ENCODE peak calls at places on chromosomes 7 and 10, in five cellular contexts. One of them, this sample, is unnamed.

GRCh38 chr7:30321089-30321991 is 36.9 kb downstream of the ZNRF2 start:
- DNase-seq in hepatocyte: no peak
- DNase-seq in GM12878: peak
- DNase-seq in PC-9: no peak
- DNase-seq in PC-3: no peak
- DNase-seq in this sample: peak

GRCh38 chr10:52879181-52879607 is 106.6 kb upstream of the MBL2 start:
- DNase-seq in hepatocyte: no peak
- DNase-seq in PC-3: peak
- DNase-seq in PC-9: no peak
- DNase-seq in GM12878: no peak
- DNase-seq in this sample: peak

GRCh38 chr7:129530881-129531391 is 28.6 kb downstream of the SMKR1 start:
- DNase-seq in GM12878: no peak
- DNase-seq in PC-9: peak
- DNase-seq in hepatocyte: peak
- DNase-seq in PC-3: peak
- DNase-seq in this sample: peak

GRCh38 chr10:11154809-11155208 is 137.1 kb downstream of the CELF2 start:
- DNase-seq in GM12878: no peak
- DNase-seq in PC-3: no peak
- DNase-seq in hepatocyte: no peak
- DNase-seq in PC-9: no peak
- DNase-seq in this sample: peak

GRCh38 chr10:47318706-47319105 is 3.5 kb upstream of the GDF2 start:
- DNase-seq in PC-9: no peak
- DNase-seq in GM12878: no peak
- DNase-seq in PC-3: peak
- DNase-seq in hepatocyte: no peak
- DNase-seq in this sample: no peak

GRCh38 chr7:141103847-141104429 is 30.1 kb downstream of the TMEM178B start:
- DNase-seq in PC-9: no peak
- DNase-seq in GM12878: no peak
- DNase-seq in hepatocyte: no peak
- DNase-seq in PC-3: no peak
- DNase-seq in this sample: no peak

GRCh38 chr7:40827217-40828085 is 692.6 kb downstream of the SUGCT start:
- DNase-seq in PC-9: no peak
- DNase-seq in GM12878: no peak
- DNase-seq in PC-3: no peak
- DNase-seq in hepatocyte: peak
- DNase-seq in this sample: peak

GRCh38 chr10:70391654-70392053 is 9.2 kb upstream of the LRRC20 start:
- DNase-seq in GM12878: no peak
- DNase-seq in PC-3: no peak
- DNase-seq in hepatocyte: no peak
- DNase-seq in PC-9: no peak
- DNase-seq in this sample: no peak

GRCh38 chr10:59557052-59557451 is 152.6 kb downstream of the SLC16A9 start:
- DNase-seq in PC-9: no peak
- DNase-seq in hepatocyte: no peak
- DNase-seq in PC-3: no peak
- DNase-seq in GM12878: no peak
- DNase-seq in this sample: no peak

GRCh38 chr7:116738378-116738777 is 66.4 kb downstream of the MET start:
- DNase-seq in hepatocyte: no peak
- DNase-seq in GM12878: no peak
- DNase-seq in PC-9: no peak
- DNase-seq in PC-3: no peak
- DNase-seq in this sample: no peak

GRCh38 chr10:30436200-30436599 is 2.2 kb downstream of the MAP3K8 start:
- DNase-seq in PC-9: peak
- DNase-seq in PC-3: peak
- DNase-seq in hepatocyte: peak
- DNase-seq in GM12878: no peak
- DNase-seq in this sample: peak

GRCh38 chr7:8035647-8036518 is 67.3 kb downstream of the GLCCI1 start:
- DNase-seq in hepatocyte: peak
- DNase-seq in GM12878: peak
- DNase-seq in PC-9: no peak
- DNase-seq in PC-3: peak
- DNase-seq in this sample: peak

GRCh38 chr7:34612671-34613070 is 45.3 kb upstream of the NPSR1 start:
- DNase-seq in PC-9: no peak
- DNase-seq in PC-3: no peak
- DNase-seq in hepatocyte: peak
- DNase-seq in GM12878: no peak
- DNase-seq in this sample: peak

GRCh38 chr7:131829911-131830310 is 273.5 kb upstream of the PODXL start:
- DNase-seq in PC-3: no peak
- DNase-seq in PC-9: no peak
- DNase-seq in hepatocyte: peak
- DNase-seq in GM12878: no peak
- DNase-seq in this sample: peak

GRCh38 chr7:25073451-25073850 is 51.6 kb downstream of the CYCS start:
- DNase-seq in hepatocyte: peak
- DNase-seq in PC-9: no peak
- DNase-seq in PC-3: no peak
- DNase-seq in GM12878: no peak
- DNase-seq in this sample: peak

GRCh38 chr7:40714338-40715052 is 579.7 kb downstream of the SUGCT start:
- DNase-seq in PC-3: no peak
- DNase-seq in PC-9: no peak
- DNase-seq in GM12878: no peak
- DNase-seq in hepatocyte: no peak
- DNase-seq in this sample: peak

GRCh38 chr10:3951993-3952392 is 167.0 kb upstream of the KLF6 start:
- DNase-seq in hepatocyte: no peak
- DNase-seq in PC-3: no peak
- DNase-seq in GM12878: no peak
- DNase-seq in PC-9: no peak
- DNase-seq in this sample: no peak

GRCh38 chr10:114140036-114140435 is 34.0 kb downstream of the CCDC186 start:
- DNase-seq in hepatocyte: no peak
- DNase-seq in PC-3: no peak
- DNase-seq in GM12878: no peak
- DNase-seq in PC-9: no peak
- DNase-seq in this sample: no peak

GRCh38 chr7:54242776-54243175 is 299.4 kb upstream of the VSTM2A start:
- DNase-seq in hepatocyte: no peak
- DNase-seq in GM12878: no peak
- DNase-seq in PC-9: no peak
- DNase-seq in PC-3: no peak
- DNase-seq in this sample: no peak

GRCh38 chr7:116710764-116711452 is 38.9 kb downstream of the MET start:
- DNase-seq in PC-3: peak
- DNase-seq in hepatocyte: no peak
- DNase-seq in PC-9: no peak
- DNase-seq in GM12878: no peak
- DNase-seq in this sample: no peak

GRCh38 chr10:100831742-100832141 is 81.0 kb upstream of the SLF2 start:
- DNase-seq in hepatocyte: no peak
- DNase-seq in GM12878: no peak
- DNase-seq in PC-3: no peak
- DNase-seq in PC-9: no peak
- DNase-seq in this sample: no peak

GRCh38 chr10:17074548-17074860 is 55.1 kb downstream of the CUBN start:
- DNase-seq in PC-3: peak
- DNase-seq in GM12878: no peak
- DNase-seq in PC-9: no peak
- DNase-seq in hepatocyte: no peak
- DNase-seq in this sample: peak

GRCh38 chr10:44195120-44196007 is 189.5 kb downstream of the CXCL12 start:
- DNase-seq in GM12878: no peak
- DNase-seq in PC-9: no peak
- DNase-seq in hepatocyte: peak
- DNase-seq in PC-3: peak
- DNase-seq in this sample: peak

GRCh38 chr10:23994459-23995046 is 214.4 kb upstream of the KIAA1217 start:
- DNase-seq in hepatocyte: peak
- DNase-seq in PC-9: peak
- DNase-seq in PC-3: peak
- DNase-seq in GM12878: peak
- DNase-seq in this sample: peak

DNA sequence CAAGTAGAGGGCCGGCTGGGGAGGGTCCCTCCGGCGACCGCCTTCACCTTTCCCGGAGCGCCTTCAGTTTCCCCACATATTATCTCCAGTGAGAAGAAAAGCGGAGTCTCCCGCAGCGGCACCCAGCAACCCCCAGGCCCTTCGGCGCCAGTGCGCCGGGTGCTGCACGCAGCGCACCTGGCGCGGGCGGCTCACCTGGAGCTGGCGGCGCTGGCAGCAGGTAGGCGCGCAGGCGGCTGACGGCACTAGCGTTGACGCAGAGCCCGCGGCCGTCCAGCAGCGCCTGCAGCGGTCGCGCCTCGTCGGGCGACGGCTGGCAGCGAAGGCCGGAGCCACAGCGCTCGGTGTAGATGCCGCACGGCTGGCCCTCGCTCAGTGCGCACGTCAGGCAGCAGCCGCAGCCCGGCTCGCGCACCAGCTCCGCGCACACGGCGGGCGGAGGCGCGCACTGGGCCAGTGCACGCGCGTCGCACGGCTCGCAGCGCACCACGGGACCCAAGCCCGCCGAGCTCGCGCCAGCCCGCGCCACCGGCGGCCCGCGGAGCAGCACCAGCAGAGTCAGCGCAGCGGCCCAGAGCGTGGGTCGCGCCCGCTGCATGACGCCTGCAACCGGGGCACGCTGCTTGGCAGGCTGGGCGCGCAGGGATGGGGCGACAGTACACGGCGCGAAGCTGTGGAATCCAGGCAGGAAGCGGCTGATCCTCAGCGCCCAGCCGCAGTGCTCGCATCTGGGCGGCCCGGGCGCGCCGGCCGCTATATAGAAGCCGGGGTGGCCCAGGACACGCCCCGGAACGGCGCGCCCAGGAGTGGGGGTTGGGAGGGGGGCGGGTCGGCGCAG is at the start of gene IGFBP3:
- DNase-seq in PC-9: peak
- DNase-seq in GM12878: no peak
- DNase-seq in hepatocyte: peak
- DNase-seq in PC-3: peak
- DNase-seq in this sample: peak
- TF ChIP-seq EZH2 in PC-9: no peak
- TF ChIP-seq EZH2 in GM12878: no peak
- TF ChIP-seq EZH2 in hepatocyte: no peak
- TF ChIP-seq EZH2 in PC-3: no peak
- TF ChIP-seq EZH2 in this sample: no peak

GRCh38 chr7:6613706-6614105 is 1.7 kb upstream of the ZNF853 start:
- DNase-seq in hepatocyte: no peak
- DNase-seq in PC-3: no peak
- DNase-seq in GM12878: no peak
- DNase-seq in PC-9: no peak
- DNase-seq in this sample: no peak

GRCh38 chr7:6615853-6616555 is 594 bp downstream of the ZNF853 start:
- DNase-seq in GM12878: no peak
- DNase-seq in PC-9: peak
- DNase-seq in PC-3: peak
- DNase-seq in hepatocyte: peak
- DNase-seq in this sample: no peak

GRCh38 chr7:6612819-6613218 is 2.6 kb upstream of the ZNF853 start:
- DNase-seq in PC-9: no peak
- DNase-seq in hepatocyte: no peak
- DNase-seq in PC-3: no peak
- DNase-seq in GM12878: no peak
- DNase-seq in this sample: no peak

GRCh38 chr7:6616854-6617643 is 1.6 kb downstream of the ZNF853 start:
- DNase-seq in hepatocyte: no peak
- DNase-seq in GM12878: no peak
- DNase-seq in PC-3: no peak
- DNase-seq in PC-9: no peak
- DNase-seq in this sample: no peak

DNA sequence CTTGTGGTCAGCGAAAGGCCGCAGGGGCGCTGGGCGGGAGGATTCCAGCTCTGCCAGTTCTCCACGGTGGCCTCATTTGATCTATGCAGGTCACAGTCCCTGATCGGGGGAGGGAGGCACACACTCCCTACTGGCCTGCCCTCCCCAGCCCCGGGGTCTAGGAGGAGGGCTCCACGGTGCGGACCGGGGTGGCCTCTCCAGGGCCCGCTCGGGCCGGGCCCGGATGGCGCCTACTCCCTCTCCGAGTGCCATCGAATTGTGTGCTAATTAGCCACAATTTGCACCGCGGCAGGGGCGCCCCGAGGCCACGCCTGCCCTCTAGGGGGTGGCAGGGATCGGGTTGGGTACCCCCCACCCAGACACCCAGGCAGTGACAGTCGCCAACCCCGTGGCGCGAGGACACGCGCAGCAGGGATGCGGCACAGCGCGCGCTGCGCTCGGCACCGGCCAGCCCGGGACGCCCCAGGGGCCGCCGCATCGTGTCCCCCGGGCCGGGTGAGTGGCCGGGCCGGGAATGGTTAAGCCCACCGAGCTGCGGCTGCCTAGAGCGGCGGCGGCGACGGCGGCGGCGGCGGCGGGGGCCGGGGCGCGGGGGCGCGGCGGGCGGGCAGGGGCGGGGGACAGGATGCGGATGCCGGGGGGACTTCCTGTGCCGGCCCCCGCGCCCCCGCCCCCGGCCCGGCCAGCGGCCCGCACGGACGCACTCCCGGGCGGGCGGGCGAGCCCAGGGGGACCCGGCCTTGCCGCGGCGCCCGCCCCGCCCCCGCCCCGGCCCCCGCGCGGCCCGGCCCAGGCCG is at the start of gene ZNF853:
- DNase-seq in hepatocyte: peak
- DNase-seq in PC-3: no peak
- DNase-seq in GM12878: no peak
- DNase-seq in PC-9: no peak
- DNase-seq in this sample: no peak
- TF ChIP-seq EZH2 in hepatocyte: no peak
- TF ChIP-seq EZH2 in PC-3: no peak
- TF ChIP-seq EZH2 in GM12878: no peak
- TF ChIP-seq EZH2 in PC-9: no peak
- TF ChIP-seq EZH2 in this sample: peak

GRCh38 chr7:28957822-28958234 is 302 bp downstream of the TRIL start:
- DNase-seq in PC-3: no peak
- DNase-seq in PC-9: no peak
- DNase-seq in GM12878: no peak
- DNase-seq in hepatocyte: peak
- DNase-seq in this sample: peak
- TF ChIP-seq EZH2 in PC-3: no peak
- TF ChIP-seq EZH2 in PC-9: no peak
- TF ChIP-seq EZH2 in GM12878: no peak
- TF ChIP-seq EZH2 in hepatocyte: no peak
- TF ChIP-seq EZH2 in this sample: no peak

GRCh38 chr10:60944910-60945297 is 919 bp upstream of the RHOBTB1 start:
- DNase-seq in PC-9: no peak
- DNase-seq in PC-3: no peak
- DNase-seq in hepatocyte: no peak
- DNase-seq in GM12878: no peak
- DNase-seq in this sample: no peak

GRCh38 chr10:60943372-60944158 is 420 bp downstream of the RHOBTB1 start:
- DNase-seq in PC-3: peak
- DNase-seq in PC-9: peak
- DNase-seq in hepatocyte: peak
- DNase-seq in GM12878: no peak
- DNase-seq in this sample: peak

GRCh38 chr10:60942604-60943269 is 1.2 kb downstream of the RHOBTB1 start:
- DNase-seq in GM12878: no peak
- DNase-seq in PC-3: peak
- DNase-seq in PC-9: peak
- DNase-seq in hepatocyte: peak
- DNase-seq in this sample: peak

GRCh38 chr10:60942134-60942533 is 1.9 kb downstream of the RHOBTB1 start:
- DNase-seq in PC-9: no peak
- DNase-seq in GM12878: no peak
- DNase-seq in hepatocyte: no peak
- DNase-seq in PC-3: no peak
- DNase-seq in this sample: no peak

GRCh38 chr10:60944159-60944909 is at the start of gene RHOBTB1:
- DNase-seq in PC-3: peak
- DNase-seq in hepatocyte: peak
- DNase-seq in GM12878: no peak
- DNase-seq in PC-9: peak
- DNase-seq in this sample: peak
- TF ChIP-seq EZH2 in PC-3: no peak
- TF ChIP-seq EZH2 in hepatocyte: no peak
- TF ChIP-seq EZH2 in GM12878: no peak
- TF ChIP-seq EZH2 in PC-9: no peak
- TF ChIP-seq EZH2 in this sample: no peak